ENCODE peak calls at places on chromosomes 16 and 17, in ten cellular contexts. F is MCF 10A, N is non-pigmented ciliary epithelial cell, E is heart left ventricle, X is breast epithelium, T is mesendoderm, H is cardiac fibroblast, G is T-helper 1 cell, L is head of caudate nucleus, S is pulmonary artery endothelial cell. C is an unnamed sample.

GRCh38 chr17:19502517-19502916 is 31.1 kb upstream of the SLC47A1 start:
- DNase-seq in F (no peak), N (no peak), E (no peak), X (peak), T (no peak), H (no peak), G (no peak), L (no peak), S (no peak), C (no peak)

GRCh38 chr16:84050316-84050715 is 7.7 kb upstream of the SLC38A8 start:
- DNase-seq in F (no peak), N (no peak), E (no peak), X (no peak), T (no peak), H (no peak), G (no peak), L (no peak), S (no peak), C (peak)

GRCh38 chr16:88454315-88455057 is 1.4 kb downstream of the ZFPM1 start:
- DNase-seq in F (no peak), N (no peak), E (no peak), X (no peak), T (no peak), H (no peak), G (no peak), L (no peak), S (no peak), C (peak)

GRCh38 chr17:38730526-38731379 is 612 bp downstream of the CISD3 start:
- DNase-seq in F (peak), N (no peak), E (peak), X (peak), T (peak), H (peak), G (no peak), L (peak), S (no peak), C (peak)

GRCh38 chr17:33520404-33521032 is 227.4 kb upstream of the ASIC2 start:
- DNase-seq in F (no peak), N (no peak), E (peak), X (peak), T (peak), H (peak), G (no peak), L (peak), S (no peak), C (peak)

GRCh38 chr17:1627987-1628855 is at the start of gene SLC43A2:
- DNase-seq in F (peak), N (no peak), E (peak), X (peak), T (peak), H (peak), G (peak), L (peak), S (no peak), C (peak)

GRCh38 chr17:74117087-74117486 is 86.4 kb upstream of the RPL38 start:
- DNase-seq in F (no peak), N (no peak), E (no peak), X (no peak), T (no peak), H (no peak), G (no peak), L (no peak), S (no peak), C (no peak)

GRCh38 chr16:72938426-72939164 is 109.3 kb downstream of the ZFHX3 start:
- DNase-seq in F (peak), N (peak), E (peak), X (peak), T (no peak), H (peak), G (no peak), L (no peak), S (peak), C (peak)

GRCh38 chr17:29687601-29688000 is 64.9 kb upstream of the CORO6 start:
- DNase-seq in F (no peak), N (no peak), E (no peak), X (no peak), T (no peak), H (peak), G (no peak), L (no peak), S (no peak), C (no peak)

GRCh38 chr17:73586153-73586906 is 57.9 kb downstream of the SDK2 start:
- DNase-seq in F (no peak), N (no peak), E (no peak), X (no peak), T (no peak), H (no peak), G (no peak), L (no peak), S (no peak), C (no peak)

GRCh38 chr16:5615868-5616642 is 518.5 kb upstream of the EEF2KMT start:
- DNase-seq in F (no peak), N (no peak), E (peak), X (peak), T (peak), H (no peak), G (no peak), L (peak), S (no peak), C (no peak)